ENCODE peak calls at places on chromosomes 5 and 9, in ten cellular contexts. F is upper lobe of right lung, Z is DND-41, C is H1, M is IMR-90, W is right lobe of liver, V is HCT116, S is bronchial epithelial cell, I is GM23248, Q is GM06990. X is an unnamed sample. For H3K36me3, the result is how much of the 10 kb centered on the place peaks cover.

GRCh38 chr5:113119271-113119924 is 142.8 kb downstream of the DCP2 start:
- DNase-seq in V (no peak), Z (no peak), S (peak), I (peak), Q (no peak), W (no peak), F (peak), C (no peak), M (peak), X (no peak)

GRCh38 chr9:129341991-129342348 is 163.9 kb upstream of the IER5L start:
- DNase-seq in W (no peak), Q (no peak), I (no peak), Z (no peak), C (no peak), F (no peak), M (no peak), V (no peak), S (no peak), X (no peak)

GRCh38 chr5:1413211-1413610 is 32.0 kb downstream of the SLC6A3 start:
- DNase-seq in V (no peak), C (no peak), W (peak), F (peak), M (no peak), I (no peak), Z (no peak), S (no peak), Q (no peak), X (no peak)

GRCh38 chr9:82223442-82223841 is 234.9 kb downstream of the SPATA31D1 start:
- DNase-seq in F (no peak), C (no peak), Z (no peak), V (no peak), W (no peak), Q (no peak), M (peak), S (no peak), I (no peak), X (no peak)

GRCh38 chr5:14415516-14416074 is 166.0 kb upstream of the OTULINL start:
- DNase-seq in V (no peak), Z (no peak), C (no peak), F (no peak), M (no peak), I (no peak), W (no peak), Q (peak), S (no peak), X (no peak)

GRCh38 chr9:26947736-26948135 is 694 bp upstream of the PLAA start:
- DNase-seq in F (no peak), W (no peak), C (no peak), M (no peak), Q (no peak), S (no peak), V (no peak), Z (peak), I (peak), X (peak)

GRCh38 chr5:162939962-162940361 is 497.4 kb upstream of the CCNG1 start:
- DNase-seq in I (no peak), M (no peak), Z (no peak), Q (no peak), S (no peak), W (no peak), F (no peak), V (no peak), C (no peak), X (no peak)

GRCh38 chr5:43780586-43780985 is 177.6 kb downstream of the NNT start:
- DNase-seq in C (no peak), Z (no peak), W (no peak), I (peak), S (peak), V (no peak), F (no peak), M (peak), Q (no peak), X (peak)

GRCh38 chr9:214488-215448 is at the start of gene DOCK8:
- DNase-seq in Q (peak), I (peak), F (peak), S (peak), C (no peak), V (peak), M (no peak), Z (peak), W (peak), X (peak)

GRCh38 chr9:120439147-120439546 is 140.8 kb downstream of the CDK5RAP2 start:
- DNase-seq in Z (peak), F (no peak), M (peak), S (no peak), V (no peak), Q (peak), W (no peak), I (peak), C (no peak), X (no peak)

GRCh38 chr9:120440791-120441190 is 139.2 kb downstream of the CDK5RAP2 start:
- DNase-seq in V (no peak), M (no peak), Z (no peak), I (no peak), W (no peak), S (peak), F (no peak), C (no peak), Q (no peak), X (no peak)

GRCh38 chr9:120436937-120437592 is 142.9 kb downstream of the CDK5RAP2 start:
- DNase-seq in Q (no peak), C (no peak), W (peak), S (no peak), I (no peak), M (no peak), F (peak), Z (no peak), V (no peak), X (no peak)

GRCh38 chr9:120435066-120435465 is 144.9 kb downstream of the CDK5RAP2 start:
- DNase-seq in M (peak), S (no peak), V (no peak), I (peak), W (no peak), C (no peak), Q (no peak), Z (no peak), F (no peak), X (no peak)

GRCh38 chr9:120438111-120438510 is 141.9 kb downstream of the CDK5RAP2 start:
- DNase-seq in W (no peak), Q (no peak), Z (no peak), V (no peak), I (peak), C (no peak), S (peak), F (no peak), M (peak), X (no peak)
- H3K36me3 ChIP-seq in W (under half), Q (under half), Z (half or more), V (under half), I (under half), C (under half), S (under half), F (under half), M (under half), X (half or more)

DNA sequence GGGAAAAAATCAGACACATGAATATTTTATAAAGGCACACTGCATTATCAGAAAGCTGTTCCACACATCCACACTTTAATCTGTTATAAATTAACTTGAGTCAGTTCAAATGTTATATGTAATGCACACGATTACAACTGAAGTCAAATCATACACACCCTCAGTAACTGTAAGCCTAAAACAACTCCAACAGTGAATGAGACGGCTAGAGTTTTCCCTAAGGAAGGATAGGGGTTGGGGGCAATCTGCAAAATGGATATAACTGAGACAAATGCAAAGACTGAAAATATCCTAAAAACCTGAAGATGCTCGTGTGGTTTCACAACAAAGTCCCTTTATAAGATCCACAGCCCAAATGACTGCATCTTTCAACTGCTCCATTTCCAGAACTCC is 166.4 kb downstream of the BNC2 start:
- DNase-seq in Q (no peak), C (no peak), M (no peak), Z (no peak), W (no peak), I (peak), S (no peak), V (no peak), F (no peak), X (no peak)
- H3K4me3 ChIP-seq in Q (no peak), C (no peak), M (peak), Z (no peak), W (no peak), I (peak), S (no peak), V (no peak), F (peak), X (peak)

GRCh38 chr5:143309661-143310431 is 93.6 kb downstream of the NR3C1 start:
- DNase-seq in S (peak), F (no peak), I (peak), V (no peak), W (no peak), Q (no peak), M (peak), Z (no peak), C (no peak), X (no peak)
- H3K36me3 ChIP-seq in S (under half), F (half or more), I (half or more), V (under half), W (under half), Q (under half), M (under half), Z (half or more), C (under half), X (half or more)

GRCh38 chr9:122236681-122237080 is 7.9 kb upstream of the LHX6 start:
- DNase-seq in M (peak), Q (no peak), I (peak), C (no peak), Z (no peak), S (no peak), F (no peak), V (no peak), W (no peak), X (no peak)
- H3K4me3 ChIP-seq in M (no peak), Q (no peak), I (no peak), C (no peak), Z (no peak), S (no peak), F (no peak), V (no peak), W (no peak), X (no peak)

GRCh38 chr5:102946971-102947370 is 173.0 kb downstream of the GIN1 start:
- DNase-seq in W (no peak), S (no peak), Q (no peak), Z (no peak), C (no peak), M (no peak), F (no peak), I (no peak), V (no peak), X (peak)
- H3K36me3 ChIP-seq in W (under half), S (under half), Q (under half), Z (under half), C (under half), M (under half), F (under half), I (under half), V (under half), X (under half)

DNA sequence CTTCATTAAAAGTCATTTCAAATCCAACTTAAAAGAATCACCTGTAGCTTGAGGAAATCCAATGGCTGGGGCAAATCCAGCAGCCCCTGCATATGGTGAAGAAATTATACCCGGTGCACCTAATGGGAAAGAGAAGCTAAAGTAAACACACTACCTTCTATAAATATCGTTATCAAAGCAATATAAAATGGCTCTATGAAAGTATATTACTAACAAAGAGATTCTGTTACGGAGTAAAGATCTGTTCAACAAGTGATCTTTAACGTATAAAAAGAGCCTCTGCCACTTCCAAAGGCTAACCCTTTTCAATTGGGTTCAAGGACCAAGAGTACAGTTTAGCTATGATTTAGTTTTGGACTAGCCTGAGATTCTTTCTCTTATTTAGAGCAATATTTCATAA is 59.7 kb upstream of the SUSD1 start:
- DNase-seq in C (no peak), M (no peak), Q (no peak), W (no peak), V (no peak), I (no peak), F (no peak), Z (no peak), S (no peak), X (no peak)
- H3K4me3 ChIP-seq in C (no peak), M (no peak), Q (no peak), W (no peak), V (no peak), I (no peak), F (no peak), Z (no peak), S (no peak), X (no peak)

GRCh38 chr5:82278711-82279370 is 687 bp upstream of the RPS23 start:
- DNase-seq in Z (peak), F (no peak), M (no peak), C (no peak), V (no peak), S (no peak), Q (no peak), W (no peak), I (no peak), X (peak)
- H3K36me3 ChIP-seq in Z (under half), F (under half), M (under half), C (under half), V (under half), S (under half), Q (under half), W (under half), I (under half), X (under half)

DNA sequence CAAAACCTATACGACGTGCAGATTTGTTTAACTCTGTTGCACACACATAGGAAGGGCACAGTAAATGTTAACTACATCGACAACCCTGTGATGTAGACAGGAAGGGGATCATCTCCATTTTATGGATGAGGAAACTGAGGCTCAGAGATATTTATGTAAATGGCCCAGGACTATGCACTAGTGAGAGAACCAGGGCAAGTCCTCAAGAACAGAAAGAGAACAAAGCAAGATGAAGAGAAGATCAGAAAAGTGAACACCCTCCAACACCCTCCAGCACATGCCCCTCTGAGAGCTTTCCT is 36.3 kb downstream of the PCDHAC2 start:
- DNase-seq in I (no peak), S (no peak), Q (no peak), V (no peak), Z (no peak), F (no peak), C (no peak), M (no peak), W (no peak), X (no peak)
- H3K4me3 ChIP-seq in I (no peak), S (no peak), Q (no peak), V (no peak), Z (no peak), F (no peak), C (peak), M (no peak), W (no peak), X (no peak)

DNA sequence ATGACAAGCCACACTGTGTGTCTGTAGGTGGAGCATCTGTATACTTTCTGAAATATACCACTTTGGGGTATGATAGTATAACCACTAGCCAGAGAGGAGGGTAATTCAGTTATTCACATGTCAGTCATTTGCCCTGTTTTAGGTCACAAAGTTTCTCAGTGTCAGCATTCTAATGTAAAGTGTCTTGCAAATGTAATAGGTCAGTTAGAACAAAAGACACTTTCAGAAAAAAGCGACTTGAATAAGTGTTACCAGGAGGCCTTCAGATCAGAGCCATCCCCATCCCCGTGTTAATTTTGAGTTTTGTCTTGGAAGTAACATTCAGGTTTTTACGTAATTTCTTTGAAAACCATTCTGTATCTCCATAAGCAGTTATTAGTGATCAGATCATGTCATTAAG is 33.7 kb downstream of the TTC1 start:
- DNase-seq in Q (no peak), V (no peak), C (no peak), W (no peak), M (no peak), Z (no peak), F (no peak), I (no peak), S (no peak), X (no peak)
- H3K36me3 ChIP-seq in Q (under half), V (under half), C (under half), W (under half), M (under half), Z (half or more), F (half or more), I (under half), S (under half), X (half or more)